ENCODE peak calls at places on chromosomes 13 and 19, in four cellular contexts. One of them, this sample, is unnamed.

GRCh38 chr13:30873519-30873918 is 32.6 kb upstream of the MEDAG start:
- DNase-seq in stimulated activated CD4-positive, alpha-beta T cell treated with anti-CD3 and anti-CD28 coated beads, Interleukin-2, amount 100 ng/mL, for 48 hours: no peak
- DNase-seq in germinal center: no peak
- DNase-seq in AG08395: no peak
- DNase-seq in this sample: no peak

GRCh38 chr13:41060723-41061074 is 610 bp upstream of the WBP4 start:
- DNase-seq in stimulated activated CD4-positive, alpha-beta T cell treated with anti-CD3 and anti-CD28 coated beads, Interleukin-2, amount 100 ng/mL, for 48 hours: peak; percentile 82
- DNase-seq in germinal center: peak; percentile 79
- DNase-seq in AG08395: peak; percentile 50
- DNase-seq in this sample: peak; percentile 91

GRCh38 chr13:105196052-105196451 is 1339.4 kb downstream of the EFNB2 start:
- DNase-seq in stimulated activated CD4-positive, alpha-beta T cell treated with anti-CD3 and anti-CD28 coated beads, Interleukin-2, amount 100 ng/mL, for 48 hours: no peak
- DNase-seq in germinal center: no peak
- DNase-seq in AG08395: peak; percentile 14
- DNase-seq in this sample: peak; percentile 10

GRCh38 chr13:46893221-46893620 is 3.6 kb downstream of the HTR2A start:
- DNase-seq in stimulated activated CD4-positive, alpha-beta T cell treated with anti-CD3 and anti-CD28 coated beads, Interleukin-2, amount 100 ng/mL, for 48 hours: no peak
- DNase-seq in germinal center: no peak
- DNase-seq in AG08395: no peak
- DNase-seq in this sample: no peak

GRCh38 chr13:28621439-28621838 is 37.5 kb upstream of the POMP start:
- DNase-seq in stimulated activated CD4-positive, alpha-beta T cell treated with anti-CD3 and anti-CD28 coated beads, Interleukin-2, amount 100 ng/mL, for 48 hours: no peak
- DNase-seq in germinal center: no peak
- DNase-seq in AG08395: no peak
- DNase-seq in this sample: no peak

GRCh38 chr13:76637651-76638111 is 248.5 kb downstream of the KCTD12 start:
- DNase-seq in stimulated activated CD4-positive, alpha-beta T cell treated with anti-CD3 and anti-CD28 coated beads, Interleukin-2, amount 100 ng/mL, for 48 hours: no peak
- DNase-seq in germinal center: no peak
- DNase-seq in AG08395: peak; percentile 15
- DNase-seq in this sample: no peak

GRCh38 chr19:1045247-1045603 is 5.3 kb downstream of the ABCA7 start:
- DNase-seq in stimulated activated CD4-positive, alpha-beta T cell treated with anti-CD3 and anti-CD28 coated beads, Interleukin-2, amount 100 ng/mL, for 48 hours: peak; percentile 64
- DNase-seq in germinal center: peak; percentile 74
- DNase-seq in AG08395: no peak
- DNase-seq in this sample: peak; percentile 52

GRCh38 chr19:55440411-55441105 is 2.5 kb downstream of the SHISA7 start:
- DNase-seq in stimulated activated CD4-positive, alpha-beta T cell treated with anti-CD3 and anti-CD28 coated beads, Interleukin-2, amount 100 ng/mL, for 48 hours: no peak
- DNase-seq in germinal center: peak; percentile 50
- DNase-seq in AG08395: no peak
- DNase-seq in this sample: no peak

GRCh38 chr19:405138-405965 is 3.6 kb downstream of the C2CD4C start:
- DNase-seq in stimulated activated CD4-positive, alpha-beta T cell treated with anti-CD3 and anti-CD28 coated beads, Interleukin-2, amount 100 ng/mL, for 48 hours: no peak
- DNase-seq in germinal center: no peak
- DNase-seq in AG08395: no peak
- DNase-seq in this sample: no peak

GRCh38 chr19:29834991-29835390 is 23.2 kb downstream of the CCNE1 start:
- DNase-seq in stimulated activated CD4-positive, alpha-beta T cell treated with anti-CD3 and anti-CD28 coated beads, Interleukin-2, amount 100 ng/mL, for 48 hours: no peak
- DNase-seq in germinal center: no peak
- DNase-seq in AG08395: no peak
- DNase-seq in this sample: no peak

GRCh38 chr13:61275740-61276139 is 139.9 kb downstream of the PCDH20 start:
- DNase-seq in stimulated activated CD4-positive, alpha-beta T cell treated with anti-CD3 and anti-CD28 coated beads, Interleukin-2, amount 100 ng/mL, for 48 hours: no peak
- DNase-seq in germinal center: no peak
- DNase-seq in AG08395: no peak
- DNase-seq in this sample: no peak

GRCh38 chr19:1883784-1884183 is 1.5 kb downstream of the ABHD17A start:
- DNase-seq in stimulated activated CD4-positive, alpha-beta T cell treated with anti-CD3 and anti-CD28 coated beads, Interleukin-2, amount 100 ng/mL, for 48 hours: no peak
- DNase-seq in germinal center: no peak
- DNase-seq in AG08395: no peak
- DNase-seq in this sample: no peak

GRCh38 chr19:4760285-4760650 is 31.3 kb upstream of the FEM1A start:
- DNase-seq in stimulated activated CD4-positive, alpha-beta T cell treated with anti-CD3 and anti-CD28 coated beads, Interleukin-2, amount 100 ng/mL, for 48 hours: no peak
- DNase-seq in germinal center: no peak
- DNase-seq in AG08395: no peak
- DNase-seq in this sample: no peak

GRCh38 chr13:102788683-102789082 is 10.1 kb downstream of the POGLUT2 start:
- DNase-seq in stimulated activated CD4-positive, alpha-beta T cell treated with anti-CD3 and anti-CD28 coated beads, Interleukin-2, amount 100 ng/mL, for 48 hours: no peak
- DNase-seq in germinal center: no peak
- DNase-seq in AG08395: no peak
- DNase-seq in this sample: no peak

GRCh38 chr13:44362394-44363040 is 11.1 kb upstream of the SERP2 start:
- DNase-seq in stimulated activated CD4-positive, alpha-beta T cell treated with anti-CD3 and anti-CD28 coated beads, Interleukin-2, amount 100 ng/mL, for 48 hours: no peak
- DNase-seq in germinal center: no peak
- DNase-seq in AG08395: no peak
- DNase-seq in this sample: no peak

GRCh38 chr19:58346961-58347929 is 6.0 kb downstream of the A1BG start:
- DNase-seq in stimulated activated CD4-positive, alpha-beta T cell treated with anti-CD3 and anti-CD28 coated beads, Interleukin-2, amount 100 ng/mL, for 48 hours: peak; percentile 50
- DNase-seq in germinal center: peak; percentile 90
- DNase-seq in AG08395: peak; percentile 97
- DNase-seq in this sample: peak; percentile 68